ENCODE peak calls at places on chromosomes 5 and 9, in ten cellular contexts. U is HCT116, N is hepatocyte, I is uterus, K is heart right ventricle, W is cardiac muscle cell, D is thoracic aorta, R is heart left ventricle, L is endodermal cell, P is WERI-Rb-1. B is an unnamed sample.

GRCh38 chr5:33688041-33688980 is 203.5 kb downstream of the ADAMTS12 start:
- DNase-seq in I (no peak), D (no peak), K (no peak), P (no peak), L (no peak), R (peak; percentile 29), W (peak; percentile 24), U (no peak), N (no peak), B (no peak)

GRCh38 chr9:114894206-114894605 is 36.2 kb downstream of the TNFSF8 start:
- DNase-seq in R (no peak), L (no peak), N (no peak), P (no peak), U (no peak), D (no peak), I (no peak), W (peak; percentile 21), K (no peak), B (no peak)

GRCh38 chr9:134325813-134326753 is at the start of gene RXRA:
- DNase-seq in U (no peak), R (peak; percentile 90), K (peak; percentile 89), D (no peak), W (peak; percentile 93), I (peak; percentile 85), L (peak; percentile 88), N (peak; percentile 95), P (peak; percentile 84), B (peak; percentile 94)

GRCh38 chr5:2574155-2574554 is 177.3 kb downstream of the IRX2 start:
- DNase-seq in U (no peak), D (no peak), K (no peak), W (no peak), R (no peak), N (no peak), I (no peak), L (no peak), P (no peak), B (no peak)

GRCh38 chr5:58245479-58245845 is 214.4 kb downstream of the PLK2 start:
- DNase-seq in I (peak; percentile 22), K (no peak), D (no peak), W (no peak), N (no peak), P (no peak), U (no peak), L (no peak), R (peak; percentile 55), B (no peak)

GRCh38 chr9:130263601-130264413 is 1.8 kb upstream of the HMCN2 start:
- DNase-seq in N (no peak), I (no peak), R (no peak), L (peak; percentile 73), U (peak; percentile 10), P (no peak), W (peak; percentile 8), K (no peak), D (no peak), B (peak; percentile 72)

GRCh38 chr9:136618578-136619547 is 43.9 kb upstream of the EGFL7 start:
- DNase-seq in D (no peak), R (peak; percentile 61), I (no peak), U (no peak), P (no peak), N (no peak), W (no peak), L (no peak), K (peak; percentile 36), B (peak; percentile 91)

GRCh38 chr5:172453986-172454354 is 355 bp downstream of the SH3PXD2B start:
- DNase-seq in I (peak; percentile 69), D (no peak), W (peak; percentile 62), U (no peak), K (peak; percentile 57), P (peak; percentile 58), R (peak; percentile 62), L (peak; percentile 84), N (peak; percentile 78), B (no peak)

GRCh38 chr5:36273809-36274526 is 27.7 kb downstream of the RANBP3L start:
- DNase-seq in P (no peak), N (no peak), K (no peak), I (no peak), U (no peak), D (no peak), R (no peak), L (no peak), W (no peak), B (no peak)

GRCh38 chr9:77575785-77576184 is 72.3 kb downstream of the GNA14 start:
- DNase-seq in P (no peak), W (peak; percentile 53), U (no peak), R (no peak), K (no peak), D (no peak), I (no peak), N (peak; percentile 47), L (peak; percentile 75), B (no peak)

GRCh38 chr5:163383754-163384153 is 53.6 kb upstream of the CCNG1 start:
- DNase-seq in U (no peak), R (no peak), I (no peak), W (no peak), N (no peak), D (no peak), K (no peak), P (no peak), L (no peak), B (no peak)

GRCh38 chr5:163385276-163385675 is 52.1 kb upstream of the CCNG1 start:
- DNase-seq in L (no peak), P (no peak), D (no peak), K (no peak), W (peak; percentile 96), R (no peak), I (no peak), U (no peak), N (no peak), B (no peak)

GRCh38 chr5:163385824-163386223 is 51.6 kb upstream of the CCNG1 start:
- DNase-seq in N (no peak), D (no peak), I (no peak), K (no peak), P (no peak), L (no peak), R (no peak), W (no peak), U (no peak), B (no peak)

GRCh38 chr5:163386352-163386751 is 51.0 kb upstream of the CCNG1 start:
- DNase-seq in L (no peak), U (no peak), W (no peak), N (no peak), P (no peak), R (no peak), D (no peak), I (no peak), K (no peak), B (no peak)

DNA sequence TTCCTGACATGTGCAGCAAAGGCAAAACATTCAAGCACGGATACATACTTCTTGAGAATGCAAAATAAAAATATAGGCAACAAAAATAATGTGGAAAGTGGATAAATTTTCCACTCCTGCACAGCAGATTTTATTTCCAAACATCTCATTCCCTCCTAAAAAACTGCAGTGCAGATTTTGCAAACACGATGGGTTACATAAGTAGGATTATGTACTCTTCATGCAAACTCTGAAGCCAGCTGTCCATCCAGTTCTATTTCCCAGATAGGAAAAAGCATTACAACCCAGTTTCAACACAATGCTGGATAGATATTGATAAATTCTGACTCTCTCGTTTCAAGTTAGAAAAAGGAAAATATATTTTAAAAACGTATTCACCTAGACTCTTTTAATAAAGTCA is 52.7 kb upstream of the CCNG1 start:
- DNase-seq in U (no peak), L (no peak), I (no peak), R (no peak), K (no peak), P (no peak), W (no peak), N (no peak), D (no peak), B (no peak)
- H3K27ac ChIP-seq in U (no peak overlapping the region), L (no peak overlapping the region), I (no peak overlapping the region), R (no peak overlapping the region), K (no peak overlapping the region), P (no peak overlapping the region), W (no peak overlapping the region), N (no peak overlapping the region), D (no peak overlapping the region), B (no peak overlapping the region)

GRCh38 chr5:61357745-61358144 is 25.7 kb downstream of the ZSWIM6 start:
- DNase-seq in N (no peak), R (no peak), K (no peak), P (peak; percentile 26), D (no peak), L (peak; percentile 78), W (peak; percentile 11), U (peak; percentile 36), I (no peak), B (no peak)
- TF ChIP-seq CTCF in N (peak; percentile 32), R (no peak), K (no peak), P (peak; percentile 63), D (no peak), L (peak; percentile 89), W (peak; percentile 33), U (peak; percentile 64), I (no peak), B (no peak)

DNA sequence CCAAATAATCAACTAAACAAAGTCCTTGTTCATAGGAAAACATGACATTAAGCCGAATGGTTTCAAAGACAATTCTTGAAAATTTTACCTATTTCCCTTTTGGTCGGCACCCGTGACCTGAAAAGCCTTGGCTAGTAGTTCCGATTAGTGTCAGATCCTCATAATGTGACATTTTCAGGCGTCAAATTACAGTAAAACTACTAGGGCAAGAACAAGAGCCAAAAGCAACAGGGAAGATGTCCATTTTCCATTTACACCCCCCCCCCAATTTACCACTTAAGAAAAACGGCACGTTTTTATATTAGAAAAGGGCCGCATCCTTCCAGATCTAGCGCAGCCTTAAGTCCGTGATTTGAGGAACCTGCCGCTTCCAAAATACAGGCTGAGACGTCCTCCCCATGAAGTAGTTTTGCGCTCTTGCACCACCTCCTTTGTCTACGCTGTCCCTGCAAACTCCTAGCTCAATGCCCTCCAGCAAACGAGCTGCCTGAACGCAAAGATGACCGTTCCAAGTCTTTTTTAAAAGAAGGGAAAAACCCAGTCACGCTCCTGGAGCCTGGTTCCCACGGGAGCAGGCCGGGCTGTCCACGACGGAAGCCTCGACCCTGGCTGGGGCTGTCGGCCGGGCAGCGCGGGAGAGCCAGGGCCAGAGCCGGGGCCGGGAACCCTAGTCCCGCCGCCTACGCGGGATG is 687 bp downstream of the RNF130 start:
- DNase-seq in D (no peak), L (peak; percentile 79), I (peak; percentile 30), R (peak; percentile 52), P (no peak), U (no peak), N (peak; percentile 58), K (peak; percentile 61), W (peak; percentile 64), B (no peak)
- H3K27ac ChIP-seq in D (peak overlapping the region; percentile 94), L (peak overlapping the region; percentile 83), I (peak overlapping the region; percentile 94), R (peak overlapping the region; percentile 99), P (peak overlapping the region; percentile 97), U (peak overlapping the region; percentile 79), N (peak overlapping the region; percentile 78), K (peak overlapping the region; percentile 96), W (peak overlapping the region; percentile 78), B (peak overlapping the region; percentile 94)

GRCh38 chr5:177507596-177508216 is 1.9 kb downstream of the DOK3 start:
- DNase-seq in I (no peak), P (no peak), D (no peak), L (no peak), W (no peak), N (no peak), U (no peak), R (no peak), K (no peak), B (no peak)
- TF ChIP-seq CTCF in I (no peak), P (no peak), D (no peak), L (no peak), W (no peak), N (no peak), U (no peak), R (no peak), K (no peak), B (no peak)

B was measured in right lobe of liver.